ENCODE peak calls at places on chromosomes 12 and 14, in four cellular contexts. J is small intestine, W is tibial artery, L is AG04450. S is an unnamed sample.
A peak's percentile ranks its signal among the peaks of the same experiment; 100 is the strongest.

GRCh38 chr12:16605666-16606116 is 271 bp downstream of the LMO3 start:
- DNase-seq in J (no peak), W (no peak), L (no peak), S (no peak)

GRCh38 chr14:30564868-30565248 is 5.9 kb downstream of the G2E3 start:
- DNase-seq in J (no peak), W (no peak), L (no peak), S (no peak)

GRCh38 chr12:38547586-38547985 is 231.0 kb downstream of the ALG10B start:
- DNase-seq in J (no peak), W (no peak), L (no peak), S (no peak)

GRCh38 chr14:89747146-89747545 is 207.4 kb downstream of the EFCAB11 start:
- DNase-seq in J (peak; percentile 86), W (no peak), L (no peak), S (no peak)

GRCh38 chr14:73878436-73878835 is 8.2 kb upstream of the ZNF410 start:
- DNase-seq in J (no peak), W (no peak), L (peak; percentile 53), S (no peak)

GRCh38 chr14:101113108-101113612 is 209.6 kb upstream of the RTL1 start:
- DNase-seq in J (no peak), W (peak; percentile 60), L (no peak), S (no peak)

GRCh38 chr14:104757238-104757585 is 4.3 kb downstream of the SIVA1 start:
- DNase-seq in J (no peak), W (no peak), L (no peak), S (no peak)

GRCh38 chr14:86481105-86481504 is 951.2 kb downstream of the FLRT2 start:
- DNase-seq in J (no peak), W (no peak), L (no peak), S (no peak)

GRCh38 chr12:104387190-104387589 is 69.6 kb upstream of the CHST11 start:
- DNase-seq in J (no peak), W (no peak), L (no peak), S (no peak)

GRCh38 chr12:121711925-121712461 is 559 bp upstream of the TMEM120B start:
- DNase-seq in J (peak; percentile 70), W (peak; percentile 69), L (no peak), S (no peak)

GRCh38 chr12:121949643-121950397 is 31.4 kb downstream of the CFAP251 start:
- DNase-seq in J (no peak), W (no peak), L (peak; percentile 92), S (no peak)

GRCh38 chr12:111741235-111741812 is 25.4 kb upstream of the ALDH2 start:
- DNase-seq in J (peak; percentile 29), W (no peak), L (no peak), S (no peak)

GRCh38 chr14:103705158-103705523 is 10.1 kb downstream of the XRCC3 start:
- DNase-seq in J (no peak), W (no peak), L (no peak), S (no peak)
- H3K27ac ChIP-seq in J (no peak overlapping the region), W (no peak overlapping the region), L (no peak overlapping the region), S (peak overlapping the region; percentile 72)

GRCh38 chr12:6788972-6789905 is at the start of gene CD4:
- DNase-seq in J (no peak), W (peak; percentile 78), L (no peak), S (no peak)
- H3K4me3 ChIP-seq in J (peak within 1 kb of the TSS; percentile 39), W (peak within 1 kb of the TSS; percentile 12), L (peak within 1 kb of the TSS; percentile 50), S (peak within 1 kb of the TSS; percentile 49)

GRCh38 chr12:9071976-9072375 is 43.7 kb downstream of the A2M start:
- DNase-seq in J (no peak), W (no peak), L (no peak), S (no peak)
- H3K27ac ChIP-seq in J (no peak overlapping the region), W (no peak overlapping the region), L (no peak overlapping the region), S (no peak overlapping the region)

GRCh38 chr12:108129017-108129812 is at the start of gene WSCD2:
- DNase-seq in J (peak; percentile 1), W (peak; percentile 80), L (no peak), S (peak; percentile 87)
- H3K4me3 ChIP-seq in J (no peak within 1 kb of the TSS), W (peak within 1 kb of the TSS; percentile 50), L (no peak within 1 kb of the TSS), S (peak within 1 kb of the TSS; percentile 72)

GRCh38 chr14:81323621-81324400 is 76.3 kb downstream of the STON2 start:
- DNase-seq in J (peak; percentile 92), W (no peak), L (no peak), S (no peak)
- H3K27ac ChIP-seq in J (peak overlapping the region; percentile 93), W (no peak overlapping the region), L (no peak overlapping the region), S (no peak overlapping the region)

GRCh38 chr14:100067481-100067880 is 2.3 kb downstream of the EVL start:
- DNase-seq in J (no peak), W (no peak), L (no peak), S (no peak)

GRCh38 chr14:100065942-100066574 is 836 bp downstream of the EVL start:
- DNase-seq in J (peak; percentile 64), W (no peak), L (no peak), S (no peak)

GRCh38 chr14:100063314-100063941 is 1.8 kb upstream of the EVL start:
- DNase-seq in J (peak; percentile 47), W (no peak), L (no peak), S (no peak)

GRCh38 chr14:100066984-100067383 is 1.8 kb downstream of the EVL start:
- DNase-seq in J (no peak), W (no peak), L (no peak), S (no peak)

GRCh38 chr14:100065161-100065871 is at the start of gene EVL:
- DNase-seq in J (peak; percentile 57), W (no peak), L (no peak), S (no peak)
- H3K4me3 ChIP-seq in J (peak within 1 kb of the TSS; percentile 40), W (no peak within 1 kb of the TSS), L (no peak within 1 kb of the TSS), S (peak within 1 kb of the TSS; percentile 18)

GRCh38 chr12:25810683-25811082 is 147.8 kb upstream of the RASSF8 start:
- DNase-seq in J (no peak), W (no peak), L (no peak), S (no peak)
- H3K27ac ChIP-seq in J (no peak overlapping the region), W (no peak overlapping the region), L (no peak overlapping the region), S (no peak overlapping the region)